ENCODE peak calls at places on chromosomes 2 and 18, in nine cellular contexts. Q is adrenal gland, A is GM12878, R is endothelial cell of umbilical vein, Z is transverse colon, B is body of pancreas, F is breast epithelium, N is HepG2, E is sigmoid colon. C is an unnamed sample.
A peak's percentile ranks its signal among the peaks of the same experiment; 100 is the strongest.

GRCh38 chr18:3771121-3771971 is 321.4 kb downstream of the TGIF1 start:
- DNase-seq in Q (peak; percentile 92), A (no peak), R (peak; percentile 93), Z (peak; percentile 85), B (peak; percentile 91), F (peak; percentile 84), N (peak; percentile 48), E (peak; percentile 92), C (peak; percentile 93)

GRCh38 chr2:176419591-176420071 is 150.4 kb downstream of the MTX2 start:
- DNase-seq in Q (no peak), A (no peak), R (peak; percentile 97), Z (no peak), B (no peak), F (no peak), N (no peak), E (no peak), C (no peak)

GRCh38 chr18:76264073-76264472 is 231.0 kb downstream of the ZNF516 start:
- DNase-seq in Q (no peak), A (no peak), R (no peak), Z (no peak), B (no peak), F (no peak), N (no peak), E (no peak), C (no peak)

GRCh38 chr2:102057502-102058292 is 65.9 kb downstream of the IL1R2 start:
- DNase-seq in Q (no peak), A (peak; percentile 65), R (no peak), Z (no peak), B (no peak), F (no peak), N (peak; percentile 98), E (no peak), C (peak; percentile 6)

GRCh38 chr2:74458957-74459290 is 686 bp downstream of the WBP1 start:
- DNase-seq in Q (no peak), A (no peak), R (no peak), Z (no peak), B (no peak), F (no peak), N (no peak), E (no peak), C (no peak)

GRCh38 chr2:146850746-146851145 is 994.1 kb upstream of the ACVR2A start:
- DNase-seq in Q (no peak), A (no peak), R (no peak), Z (no peak), B (no peak), F (no peak), N (no peak), E (no peak), C (no peak)

GRCh38 chr18:51537487-51537886 is 340.0 kb upstream of the MEX3C start:
- DNase-seq in Q (no peak), A (peak; percentile 2), R (no peak), Z (peak; percentile 19), B (peak; percentile 79), F (no peak), N (no peak), E (no peak), C (no peak)

GRCh38 chr2:47031909-47032668 is 116.5 kb upstream of the MCFD2 start:
- DNase-seq in Q (no peak), A (no peak), R (no peak), Z (no peak), B (no peak), F (no peak), N (no peak), E (no peak), C (no peak)

GRCh38 chr2:129903586-129904425 is 75.7 kb upstream of the RAB6C start:
- DNase-seq in Q (no peak), A (no peak), R (no peak), Z (no peak), B (no peak), F (no peak), N (no peak), E (no peak), C (no peak)

GRCh38 chr2:109062558-109063325 is 66.3 kb upstream of the SH3RF3 start:
- DNase-seq in Q (no peak), A (no peak), R (no peak), Z (no peak), B (no peak), F (no peak), N (no peak), E (no peak), C (no peak)

GRCh38 chr2:144304127-144304665 is 215.7 kb downstream of the ZEB2 start:
- DNase-seq in Q (no peak), A (no peak), R (no peak), Z (no peak), B (no peak), F (no peak), N (no peak), E (no peak), C (no peak)

GRCh38 chr2:208046686-208047085 is 21.4 kb upstream of the PLEKHM3 start:
- DNase-seq in Q (no peak), A (no peak), R (no peak), Z (no peak), B (no peak), F (no peak), N (no peak), E (no peak), C (no peak)

GRCh38 chr2:206700141-206700540 is 18.1 kb downstream of the DYTN start:
- DNase-seq in Q (no peak), A (no peak), R (peak; percentile 62), Z (no peak), B (no peak), F (no peak), N (no peak), E (no peak), C (no peak)

GRCh38 chr2:74555610-74556103 is 1.1 kb downstream of the DOK1 start:
- DNase-seq in Q (no peak), A (no peak), R (no peak), Z (no peak), B (no peak), F (no peak), N (no peak), E (peak; percentile 71), C (no peak)

GRCh38 chr18:60383865-60384264 is 11.3 kb upstream of the MC4R start:
- DNase-seq in Q (no peak), A (no peak), R (no peak), Z (no peak), B (no peak), F (no peak), N (no peak), E (no peak), C (no peak)

GRCh38 chr2:217790195-217790594 is 212.6 kb downstream of the TNS1 start:
- DNase-seq in Q (no peak), A (no peak), R (no peak), Z (no peak), B (no peak), F (no peak), N (peak; percentile 86), E (peak; percentile 61), C (peak; percentile 20)

DNA sequence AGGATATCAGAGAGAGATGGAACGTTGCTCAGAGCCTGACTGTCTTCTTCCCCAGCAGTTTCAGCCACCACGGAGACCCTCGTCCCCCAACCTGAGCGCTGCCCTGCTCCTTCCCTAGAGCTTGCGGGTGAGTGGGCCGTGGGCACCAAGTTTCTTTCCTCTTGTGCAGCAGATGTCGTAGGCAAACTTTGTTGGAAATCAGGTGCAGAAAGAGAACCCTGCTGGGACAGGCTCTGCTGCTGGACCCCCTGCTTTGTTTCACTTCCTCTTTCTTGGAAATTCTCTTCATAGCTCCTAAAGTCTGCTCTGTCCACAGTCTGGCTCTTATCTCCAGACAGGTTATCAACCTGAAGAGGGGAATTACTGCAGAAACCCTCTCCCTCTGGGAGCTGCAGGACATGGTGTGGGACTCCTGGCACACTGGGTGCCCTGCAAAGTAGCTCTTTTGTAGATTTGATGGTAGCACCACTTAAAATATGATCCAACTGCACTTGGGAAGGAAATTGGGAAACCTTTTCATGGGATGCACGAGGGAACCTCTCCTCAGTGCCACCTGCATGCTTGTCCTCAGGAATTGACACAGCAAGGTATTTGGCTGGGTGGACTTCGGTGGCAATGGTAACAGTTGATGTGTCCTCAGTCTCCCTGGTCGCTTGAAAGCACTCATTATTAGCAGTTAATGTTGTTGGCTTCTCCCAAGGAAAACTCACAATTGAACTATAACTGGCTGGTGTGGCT is 92.2 kb downstream of the ALPK2 start:
- DNase-seq in Q (no peak), A (no peak), R (no peak), Z (peak; percentile 31), B (no peak), F (no peak), N (no peak), E (no peak), C (no peak)
- TF ChIP-seq POLR2A in Q (no peak), A (peak; percentile 75), R (no peak), Z (no peak), B (no peak), F (no peak), N (no peak), E (no peak), C (no peak)

GRCh38 chr18:10023853-10024638 is 110.2 kb downstream of the VAPA start:
- DNase-seq in Q (no peak), A (no peak), R (no peak), Z (no peak), B (no peak), F (no peak), N (no peak), E (no peak), C (no peak)
- TF ChIP-seq POLR2A in Q (no peak), A (no peak), R (no peak), Z (no peak), B (no peak), F (no peak), N (no peak), E (no peak), C (no peak)

DNA sequence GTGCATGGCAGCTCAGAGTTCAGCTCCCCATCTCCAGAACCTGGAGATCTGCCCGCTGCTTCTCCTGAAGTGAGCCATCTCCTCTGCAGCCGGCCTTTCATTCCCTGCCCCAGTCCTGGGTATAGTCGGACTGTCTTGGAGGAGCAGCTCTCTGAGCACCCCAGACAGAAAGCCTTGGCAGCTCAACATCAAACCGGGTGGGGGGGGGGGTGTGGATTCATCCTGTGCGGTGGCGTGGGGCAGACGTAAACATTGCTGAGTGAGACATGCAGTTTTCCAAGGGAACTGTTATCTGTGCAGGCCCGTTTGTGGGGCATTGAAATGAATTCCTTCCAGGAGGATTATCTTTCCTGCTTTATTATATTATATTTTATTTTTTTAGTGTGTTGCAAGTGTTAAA is 125.9 kb upstream of the MYCN start:
- DNase-seq in Q (no peak), A (no peak), R (no peak), Z (no peak), B (no peak), F (no peak), N (no peak), E (no peak), C (no peak)
- TF ChIP-seq POLR2A in Q (no peak), A (no peak), R (no peak), Z (no peak), B (no peak), F (no peak), N (no peak), E (no peak), C (no peak)

DNA sequence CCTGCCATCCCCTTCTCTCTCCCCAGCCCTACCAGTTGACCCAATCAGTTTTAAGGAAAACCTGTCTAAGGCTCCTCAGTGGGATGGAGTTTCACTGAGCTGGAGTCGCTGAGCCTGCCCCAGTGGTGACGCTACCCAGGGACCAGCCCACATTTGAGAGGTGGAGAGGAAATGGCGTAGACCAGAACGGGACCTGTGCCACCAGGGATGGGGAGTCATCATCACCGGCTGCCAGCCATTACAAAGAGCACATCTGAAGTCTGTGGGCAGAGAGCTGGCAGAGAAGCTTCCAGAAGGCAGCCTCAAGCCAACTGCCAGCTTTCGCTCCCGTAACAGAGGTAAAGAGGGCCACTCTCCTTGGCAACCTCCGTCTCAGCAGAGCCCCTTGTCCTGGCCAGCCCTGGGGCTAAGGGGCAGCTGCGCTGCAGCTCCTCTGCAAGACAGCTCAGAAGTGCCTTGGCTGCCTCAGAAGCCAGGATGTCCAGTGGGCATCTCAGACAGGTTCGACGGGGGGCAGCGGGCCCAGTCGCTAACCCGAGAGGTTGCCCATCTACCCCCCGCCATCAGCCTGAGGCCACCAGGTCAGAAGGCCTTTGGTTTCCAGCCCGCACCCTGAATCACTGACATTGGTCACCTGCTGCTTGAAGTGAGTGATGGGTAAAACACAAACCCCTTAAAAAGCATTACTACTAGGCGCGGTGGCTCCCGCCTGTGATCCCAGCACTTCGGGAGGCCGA is 15.4 kb downstream of the SDC1 start:
- DNase-seq in Q (no peak), A (no peak), R (no peak), Z (no peak), B (no peak), F (no peak), N (no peak), E (no peak), C (no peak)
- TF ChIP-seq POLR2A in Q (no peak), A (no peak), R (no peak), Z (no peak), B (no peak), F (no peak), N (no peak), E (no peak), C (no peak)